ENCODE peak calls at places on chromosome 13, in seven cellular contexts. One of them, this sample, is unnamed.

GRCh38 chr13:31767175-31767900 is 28.0 kb downstream of the RXFP2 start:
- DNase-seq in left lung: no peak
- DNase-seq in hepatocyte: no peak
- DNase-seq in mucosa of descending colon: no peak
- DNase-seq in nephron progenitor cell: no peak
- DNase-seq in left ventricle myocardium inferior: no peak
- DNase-seq in choroid plexus epithelial cell: peak
- DNase-seq in this sample: no peak

GRCh38 chr13:37107868-37108267 is 2.4 kb upstream of the CSNK1A1L start:
- DNase-seq in choroid plexus epithelial cell: no peak
- DNase-seq in nephron progenitor cell: no peak
- DNase-seq in left lung: no peak
- DNase-seq in hepatocyte: no peak
- DNase-seq in mucosa of descending colon: no peak
- DNase-seq in left ventricle myocardium inferior: no peak
- DNase-seq in this sample: no peak

GRCh38 chr13:110980921-110981320 is 66.1 kb upstream of the ANKRD10 start:
- DNase-seq in left ventricle myocardium inferior: no peak
- DNase-seq in mucosa of descending colon: no peak
- DNase-seq in nephron progenitor cell: no peak
- DNase-seq in choroid plexus epithelial cell: no peak
- DNase-seq in hepatocyte: no peak
- DNase-seq in left lung: no peak
- DNase-seq in this sample: no peak

GRCh38 chr13:99271249-99271648 is 13.1 kb upstream of the GPR18 start:
- DNase-seq in left ventricle myocardium inferior: no peak
- DNase-seq in hepatocyte: no peak
- DNase-seq in nephron progenitor cell: no peak
- DNase-seq in left lung: no peak
- DNase-seq in mucosa of descending colon: no peak
- DNase-seq in choroid plexus epithelial cell: no peak
- DNase-seq in this sample: no peak

GRCh38 chr13:107252428-107252827 is 684.5 kb upstream of the ARGLU1 start:
- DNase-seq in hepatocyte: no peak
- DNase-seq in nephron progenitor cell: no peak
- DNase-seq in mucosa of descending colon: no peak
- DNase-seq in left lung: no peak
- DNase-seq in left ventricle myocardium inferior: no peak
- DNase-seq in choroid plexus epithelial cell: no peak
- DNase-seq in this sample: no peak

GRCh38 chr13:101424381-101425155 is 8.3 kb upstream of the NALCN start:
- DNase-seq in hepatocyte: no peak
- DNase-seq in nephron progenitor cell: no peak
- DNase-seq in left ventricle myocardium inferior: no peak
- DNase-seq in left lung: no peak
- DNase-seq in mucosa of descending colon: no peak
- DNase-seq in choroid plexus epithelial cell: peak
- DNase-seq in this sample: no peak

GRCh38 chr13:103046676-103047075 is 19.5 kb downstream of the SLC10A2 start:
- DNase-seq in left lung: no peak
- DNase-seq in choroid plexus epithelial cell: no peak
- DNase-seq in left ventricle myocardium inferior: no peak
- DNase-seq in mucosa of descending colon: no peak
- DNase-seq in nephron progenitor cell: no peak
- DNase-seq in hepatocyte: no peak
- DNase-seq in this sample: no peak

GRCh38 chr13:73720216-73720840 is 413.9 kb downstream of the KLF12 start:
- DNase-seq in mucosa of descending colon: no peak
- DNase-seq in choroid plexus epithelial cell: peak
- DNase-seq in nephron progenitor cell: no peak
- DNase-seq in hepatocyte: no peak
- DNase-seq in left ventricle myocardium inferior: no peak
- DNase-seq in left lung: no peak
- DNase-seq in this sample: no peak

GRCh38 chr13:113089693-113090414 is 15.7 kb upstream of the F7 start:
- DNase-seq in mucosa of descending colon: peak
- DNase-seq in hepatocyte: no peak
- DNase-seq in left ventricle myocardium inferior: peak
- DNase-seq in nephron progenitor cell: peak
- DNase-seq in choroid plexus epithelial cell: no peak
- DNase-seq in left lung: peak
- DNase-seq in this sample: no peak

GRCh38 chr13:64551755-64552154 is 2678.4 kb downstream of the PCDH9 start:
- DNase-seq in mucosa of descending colon: no peak
- DNase-seq in left lung: no peak
- DNase-seq in hepatocyte: no peak
- DNase-seq in choroid plexus epithelial cell: peak
- DNase-seq in nephron progenitor cell: no peak
- DNase-seq in left ventricle myocardium inferior: no peak
- DNase-seq in this sample: no peak

GRCh38 chr13:98466634-98467236 is 110.2 kb downstream of the STK24 start:
- DNase-seq in nephron progenitor cell: peak
- DNase-seq in mucosa of descending colon: no peak
- DNase-seq in left lung: no peak
- DNase-seq in hepatocyte: no peak
- DNase-seq in choroid plexus epithelial cell: peak
- DNase-seq in left ventricle myocardium inferior: no peak
- DNase-seq in this sample: no peak

GRCh38 chr13:33934343-33934742 is 116.4 kb downstream of the RFC3 start:
- DNase-seq in mucosa of descending colon: no peak
- DNase-seq in left lung: no peak
- DNase-seq in choroid plexus epithelial cell: no peak
- DNase-seq in left ventricle myocardium inferior: no peak
- DNase-seq in nephron progenitor cell: no peak
- DNase-seq in hepatocyte: no peak
- DNase-seq in this sample: no peak

GRCh38 chr13:110942248-110942981 is 27.5 kb upstream of the ANKRD10 start:
- DNase-seq in left ventricle myocardium inferior: no peak
- DNase-seq in mucosa of descending colon: no peak
- DNase-seq in choroid plexus epithelial cell: peak
- DNase-seq in left lung: no peak
- DNase-seq in nephron progenitor cell: no peak
- DNase-seq in hepatocyte: no peak
- DNase-seq in this sample: no peak

GRCh38 chr13:77740931-77741586 is 43.6 kb downstream of the SLAIN1 start:
- DNase-seq in nephron progenitor cell: no peak
- DNase-seq in choroid plexus epithelial cell: no peak
- DNase-seq in hepatocyte: no peak
- DNase-seq in left ventricle myocardium inferior: no peak
- DNase-seq in left lung: no peak
- DNase-seq in mucosa of descending colon: no peak
- DNase-seq in this sample: no peak

GRCh38 chr13:99277629-99278028 is 19.4 kb upstream of the GPR18 start:
- DNase-seq in choroid plexus epithelial cell: no peak
- DNase-seq in mucosa of descending colon: no peak
- DNase-seq in left ventricle myocardium inferior: no peak
- DNase-seq in nephron progenitor cell: no peak
- DNase-seq in left lung: no peak
- DNase-seq in hepatocyte: no peak
- DNase-seq in this sample: no peak

GRCh38 chr13:103335226-103335625 is 269.0 kb upstream of the SLC10A2 start:
- DNase-seq in left ventricle myocardium inferior: no peak
- DNase-seq in nephron progenitor cell: no peak
- DNase-seq in mucosa of descending colon: no peak
- DNase-seq in hepatocyte: no peak
- DNase-seq in choroid plexus epithelial cell: no peak
- DNase-seq in left lung: no peak
- DNase-seq in this sample: no peak

GRCh38 chr13:40235160-40235796 is 431.2 kb downstream of the FOXO1 start:
- DNase-seq in hepatocyte: no peak
- DNase-seq in left lung: no peak
- DNase-seq in mucosa of descending colon: no peak
- DNase-seq in left ventricle myocardium inferior: no peak
- DNase-seq in choroid plexus epithelial cell: no peak
- DNase-seq in nephron progenitor cell: no peak
- DNase-seq in this sample: no peak

GRCh38 chr13:79735228-79735627 is 254.3 kb downstream of the NDFIP2 start:
- DNase-seq in left ventricle myocardium inferior: no peak
- DNase-seq in hepatocyte: no peak
- DNase-seq in mucosa of descending colon: no peak
- DNase-seq in choroid plexus epithelial cell: no peak
- DNase-seq in left lung: no peak
- DNase-seq in nephron progenitor cell: no peak
- DNase-seq in this sample: no peak

GRCh38 chr13:19606737-19607136 is 26.7 kb upstream of the MPHOSPH8 start:
- DNase-seq in mucosa of descending colon: no peak
- DNase-seq in left lung: no peak
- DNase-seq in hepatocyte: no peak
- DNase-seq in left ventricle myocardium inferior: no peak
- DNase-seq in nephron progenitor cell: no peak
- DNase-seq in choroid plexus epithelial cell: no peak
- DNase-seq in this sample: no peak

GRCh38 chr13:29543230-29544215 is 52.0 kb downstream of the SLC7A1 start:
- DNase-seq in left lung: no peak
- DNase-seq in mucosa of descending colon: no peak
- DNase-seq in nephron progenitor cell: no peak
- DNase-seq in hepatocyte: peak
- DNase-seq in choroid plexus epithelial cell: peak
- DNase-seq in left ventricle myocardium inferior: no peak
- DNase-seq in this sample: no peak

DNA sequence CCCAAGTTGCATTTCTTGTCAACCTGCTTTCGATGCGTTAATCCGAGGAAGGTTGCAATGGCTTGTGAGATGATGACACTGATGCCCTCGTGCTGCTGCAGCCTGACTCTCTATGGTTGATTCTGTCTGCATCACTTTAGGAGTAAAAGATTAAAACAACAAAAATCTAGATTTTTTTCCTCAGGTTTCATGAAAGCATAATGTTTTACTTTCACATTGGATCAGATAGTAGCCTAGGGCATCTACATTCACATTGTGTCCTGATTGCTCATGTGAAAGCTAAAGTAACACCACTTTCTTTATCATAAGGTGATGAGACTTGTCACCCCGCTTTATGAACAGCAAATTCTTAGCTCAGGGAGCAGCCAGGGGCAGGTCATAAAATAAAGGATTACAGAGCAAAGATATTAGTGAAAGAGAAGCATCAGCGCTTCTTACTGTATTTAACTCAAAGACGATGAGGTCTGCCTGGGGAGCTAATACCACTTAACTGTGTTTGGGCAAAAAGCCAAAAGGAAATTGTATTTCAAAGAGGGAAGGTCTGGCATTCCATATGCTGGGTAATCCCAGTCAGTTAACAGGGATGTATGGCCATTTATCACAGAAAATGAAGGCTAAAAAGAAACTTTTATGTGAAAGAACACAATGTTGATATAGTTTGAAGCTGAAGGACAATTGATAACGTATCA is 270.5 kb downstream of the GPC6 start:
- DNase-seq in mucosa of descending colon: no peak
- DNase-seq in left ventricle myocardium inferior: no peak
- DNase-seq in left lung: no peak
- DNase-seq in hepatocyte: peak
- DNase-seq in choroid plexus epithelial cell: peak
- DNase-seq in nephron progenitor cell: no peak
- DNase-seq in this sample: no peak
- TF ChIP-seq CTCF in mucosa of descending colon: no peak
- TF ChIP-seq CTCF in left ventricle myocardium inferior: no peak
- TF ChIP-seq CTCF in left lung: no peak
- TF ChIP-seq CTCF in hepatocyte: no peak
- TF ChIP-seq CTCF in choroid plexus epithelial cell: no peak
- TF ChIP-seq CTCF in nephron progenitor cell: no peak
- TF ChIP-seq CTCF in this sample: no peak

GRCh38 chr13:61286148-61286745 is 129.4 kb downstream of the PCDH20 start:
- DNase-seq in choroid plexus epithelial cell: no peak
- DNase-seq in left ventricle myocardium inferior: no peak
- DNase-seq in mucosa of descending colon: no peak
- DNase-seq in left lung: no peak
- DNase-seq in nephron progenitor cell: no peak
- DNase-seq in hepatocyte: peak
- DNase-seq in this sample: no peak
- TF ChIP-seq CTCF in choroid plexus epithelial cell: no peak
- TF ChIP-seq CTCF in left ventricle myocardium inferior: peak
- TF ChIP-seq CTCF in mucosa of descending colon: no peak
- TF ChIP-seq CTCF in left lung: no peak
- TF ChIP-seq CTCF in nephron progenitor cell: peak
- TF ChIP-seq CTCF in hepatocyte: peak
- TF ChIP-seq CTCF in this sample: peak

GRCh38 chr13:105991622-105992254 is 543.7 kb downstream of the EFNB2 start:
- DNase-seq in choroid plexus epithelial cell: peak
- DNase-seq in hepatocyte: no peak
- DNase-seq in left lung: peak
- DNase-seq in mucosa of descending colon: no peak
- DNase-seq in left ventricle myocardium inferior: no peak
- DNase-seq in nephron progenitor cell: no peak
- DNase-seq in this sample: no peak
- TF ChIP-seq CTCF in choroid plexus epithelial cell: no peak
- TF ChIP-seq CTCF in hepatocyte: no peak
- TF ChIP-seq CTCF in left lung: no peak
- TF ChIP-seq CTCF in mucosa of descending colon: no peak
- TF ChIP-seq CTCF in left ventricle myocardium inferior: no peak
- TF ChIP-seq CTCF in nephron progenitor cell: no peak
- TF ChIP-seq CTCF in this sample: no peak

GRCh38 chr13:39036212-39036611 is 1.7 kb downstream of the PROSER1 start:
- DNase-seq in hepatocyte: peak
- DNase-seq in choroid plexus epithelial cell: peak
- DNase-seq in nephron progenitor cell: no peak
- DNase-seq in mucosa of descending colon: no peak
- DNase-seq in left ventricle myocardium inferior: no peak
- DNase-seq in left lung: no peak
- DNase-seq in this sample: no peak

GRCh38 chr13:39037410-39037879 is 444 bp downstream of the PROSER1 start:
- DNase-seq in hepatocyte: no peak
- DNase-seq in choroid plexus epithelial cell: peak
- DNase-seq in nephron progenitor cell: no peak
- DNase-seq in mucosa of descending colon: no peak
- DNase-seq in left lung: no peak
- DNase-seq in left ventricle myocardium inferior: no peak
- DNase-seq in this sample: no peak

GRCh38 chr13:39038569-39038898 is 278 bp downstream of the NHLRC3 start:
- DNase-seq in choroid plexus epithelial cell: no peak
- DNase-seq in left lung: peak
- DNase-seq in mucosa of descending colon: peak
- DNase-seq in nephron progenitor cell: no peak
- DNase-seq in left ventricle myocardium inferior: no peak
- DNase-seq in hepatocyte: no peak
- DNase-seq in this sample: no peak

GRCh38 chr13:39039033-39039432 is 777 bp downstream of the NHLRC3 start:
- DNase-seq in nephron progenitor cell: no peak
- DNase-seq in left lung: no peak
- DNase-seq in choroid plexus epithelial cell: peak
- DNase-seq in left ventricle myocardium inferior: no peak
- DNase-seq in mucosa of descending colon: no peak
- DNase-seq in hepatocyte: no peak
- DNase-seq in this sample: no peak

DNA sequence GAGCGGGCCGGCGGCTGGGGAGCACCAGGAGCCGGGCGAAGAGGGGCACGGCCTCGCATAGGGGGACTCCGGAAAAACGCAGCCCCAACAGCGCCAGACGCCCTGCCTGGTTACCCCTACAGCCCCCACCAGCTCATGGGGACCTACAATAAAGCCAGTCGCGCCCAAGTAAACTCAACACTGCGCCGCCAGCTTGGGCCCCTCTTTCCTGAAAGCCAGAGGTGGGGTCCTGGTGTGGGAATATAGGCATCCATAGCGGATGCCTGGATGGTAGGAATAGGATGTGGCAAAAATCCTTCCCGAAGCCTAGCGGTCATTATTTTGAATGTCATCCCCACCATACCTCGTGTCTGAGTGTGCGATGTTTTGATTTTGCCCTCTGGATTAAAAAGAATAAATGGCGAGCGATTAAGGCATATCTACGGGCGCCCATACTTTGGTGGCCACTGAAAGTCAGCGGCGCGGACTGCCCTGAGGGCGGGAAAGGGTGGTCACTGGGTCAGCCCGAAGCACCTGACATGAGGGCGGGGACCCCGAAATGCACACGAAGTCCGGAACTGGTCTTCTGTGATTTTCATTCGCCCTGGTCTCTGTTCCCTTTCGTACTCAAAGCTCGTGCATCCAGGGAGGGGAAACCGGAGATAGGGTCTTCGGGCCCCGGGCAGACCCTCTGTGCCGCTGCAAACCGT is at the start of the genes NHLRC3 and PROSER1:
- DNase-seq in left lung: peak
- DNase-seq in left ventricle myocardium inferior: peak
- DNase-seq in mucosa of descending colon: peak
- DNase-seq in hepatocyte: peak
- DNase-seq in nephron progenitor cell: peak
- DNase-seq in choroid plexus epithelial cell: peak
- DNase-seq in this sample: peak
- TF ChIP-seq CTCF in left lung: no peak
- TF ChIP-seq CTCF in left ventricle myocardium inferior: no peak
- TF ChIP-seq CTCF in mucosa of descending colon: no peak
- TF ChIP-seq CTCF in hepatocyte: no peak
- TF ChIP-seq CTCF in nephron progenitor cell: no peak
- TF ChIP-seq CTCF in choroid plexus epithelial cell: no peak
- TF ChIP-seq CTCF in this sample: no peak

This sample was measured in osteocyte.